ENCODE peak calls at places on chromosomes 4 and X, in six cellular contexts. S is HFFc6, Y is heart right ventricle, J is MCF 10A, F is OCI-LY7, Z is HFF-Myc. H is an unnamed sample.

GRCh38 chrX:134806707-134807038 is 148.4 kb upstream of the PLAC1 start:
- DNase-seq in S (no peak), Y (no peak), J (no peak), F (peak; percentile 1), Z (no peak), H (no peak)

GRCh38 chr4:161936625-161937133 is 227.1 kb downstream of the FSTL5 start:
- DNase-seq in S (no peak), Y (no peak), J (peak; percentile 77), F (no peak), Z (peak; percentile 98), H (no peak)

GRCh38 chrX:276588-277171 is 4.5 kb upstream of the PLCXD1 start:
- DNase-seq in S (peak; percentile 76), Y (no peak), J (peak; percentile 43), F (no peak), Z (no peak), H (peak; percentile 49)

GRCh38 chrX:147875866-147876596 is 35.7 kb upstream of the FMR1 start:
- DNase-seq in S (no peak), Y (no peak), J (peak; percentile 63), F (no peak), Z (no peak), H (no peak)

GRCh38 chr4:20086067-20086466 is 165.6 kb upstream of the SLIT2 start:
- DNase-seq in S (no peak), Y (no peak), J (no peak), F (no peak), Z (no peak), H (no peak)

GRCh38 chr4:128981377-128981776 is 112.0 kb downstream of the SCLT1 start:
- DNase-seq in S (no peak), Y (no peak), J (no peak), F (no peak), Z (no peak), H (no peak)

GRCh38 chr4:138981930-138982390 is 33.6 kb upstream of the NOCT start:
- DNase-seq in S (peak; percentile 15), Y (peak; percentile 48), J (peak; percentile 69), F (no peak), Z (no peak), H (no peak)

GRCh38 chr4:39085891-39086290 is 23.9 kb downstream of the KLHL5 start:
- DNase-seq in S (no peak), Y (no peak), J (peak; percentile 83), F (no peak), Z (no peak), H (no peak)

GRCh38 chr4:73281396-73281795 is 22.8 kb upstream of the ANKRD17 start:
- DNase-seq in S (no peak), Y (no peak), J (no peak), F (no peak), Z (no peak), H (no peak)

GRCh38 chr4:144718958-144719512 is 73.1 kb downstream of the HHIP start:
- DNase-seq in S (no peak), Y (no peak), J (no peak), F (no peak), Z (no peak), H (no peak)

GRCh38 chr4:61540944-61541343 is 340.8 kb downstream of the ADGRL3 start:
- DNase-seq in S (no peak), Y (no peak), J (no peak), F (no peak), Z (no peak), H (no peak)

GRCh38 chr4:145285928-145286327 is 105.5 kb upstream of the OTUD4 start:
- DNase-seq in S (peak; percentile 10), Y (no peak), J (peak; percentile 37), F (no peak), Z (no peak), H (no peak)

GRCh38 chr4:51842167-51842553 is 793 bp upstream of the DCUN1D4 start:
- DNase-seq in S (peak; percentile 3), Y (peak; percentile 8), J (no peak), F (no peak), Z (no peak), H (peak; percentile 18)

GRCh38 chr4:38062088-38062893 is 102.1 kb downstream of the PTTG2 start:
- DNase-seq in S (peak; percentile 52), Y (peak; percentile 87), J (peak; percentile 83), F (peak; percentile 63), Z (peak; percentile 66), H (peak; percentile 69)

GRCh38 chr4:4856071-4857000 is 3.1 kb upstream of the MSX1 start:
- DNase-seq in S (no peak), Y (no peak), J (no peak), F (no peak), Z (no peak), H (no peak)

GRCh38 chr4:19776929-19777328 is 474.8 kb upstream of the SLIT2 start:
- DNase-seq in S (no peak), Y (no peak), J (peak; percentile 1), F (no peak), Z (no peak), H (no peak)

GRCh38 chrX:11321986-11322385 is 28.8 kb downstream of the AMELX start:
- DNase-seq in S (no peak), Y (no peak), J (no peak), F (no peak), Z (no peak), H (no peak)

GRCh38 chr4:71872767-71873422 is 89.0 kb upstream of the GC start:
- DNase-seq in S (no peak), Y (no peak), J (no peak), F (no peak), Z (no peak), H (no peak)

GRCh38 chrX:152637649-152638442 is at the start of gene GABRQ:
- DNase-seq in S (no peak), Y (no peak), J (peak; percentile 46), F (no peak), Z (no peak), H (no peak)

GRCh38 chrX:12319955-12320354 is 181.7 kb downstream of the FRMPD4 start:
- DNase-seq in S (no peak), Y (no peak), J (no peak), F (no peak), Z (no peak), H (no peak)

GRCh38 chr4:20254517-20255250 is 3.0 kb downstream of the SLIT2 start:
- DNase-seq in S (peak; percentile 15), Y (peak; percentile 8), J (no peak), F (no peak), Z (no peak), H (no peak)

GRCh38 chrX:63761639-63762038 is 23.4 kb downstream of the ARHGEF9 start:
- DNase-seq in S (no peak), Y (no peak), J (no peak), F (peak; percentile 21), Z (no peak), H (no peak)

GRCh38 chr4:155959417-155959816 is 5.8 kb upstream of the CTSO start:
- DNase-seq in S (no peak), Y (no peak), J (no peak), F (no peak), Z (no peak), H (no peak)

GRCh38 chr4:130359537-130359936 is 1263.6 kb downstream of the C4orf33 start:
- DNase-seq in S (peak; percentile 37), Y (no peak), J (peak; percentile 39), F (peak; percentile 56), Z (no peak), H (no peak)

GRCh38 chrX:17637235-17637634 is 100.1 kb upstream of the SCML1 start:
- DNase-seq in S (no peak), Y (no peak), J (no peak), F (no peak), Z (no peak), H (no peak)

GRCh38 chr4:55359397-55359916 is 13.4 kb downstream of the SRD5A3 start:
- DNase-seq in S (no peak), Y (peak; percentile 43), J (peak; percentile 53), F (no peak), Z (no peak), H (no peak)
- TF ChIP-seq CTCF in S (no peak), Y (no peak), J (no peak), F (no peak), Z (no peak), H (no peak)

GRCh38 chr4:75653845-75654503 is 19.2 kb downstream of the G3BP2 start:
- DNase-seq in S (peak; percentile 48), Y (no peak), J (peak; percentile 45), F (no peak), Z (no peak), H (no peak)
- TF ChIP-seq CTCF in S (peak; percentile 80), Y (peak; percentile 40), J (peak; percentile 45), F (peak; percentile 68), Z (peak; percentile 56), H (peak; percentile 11)

DNA sequence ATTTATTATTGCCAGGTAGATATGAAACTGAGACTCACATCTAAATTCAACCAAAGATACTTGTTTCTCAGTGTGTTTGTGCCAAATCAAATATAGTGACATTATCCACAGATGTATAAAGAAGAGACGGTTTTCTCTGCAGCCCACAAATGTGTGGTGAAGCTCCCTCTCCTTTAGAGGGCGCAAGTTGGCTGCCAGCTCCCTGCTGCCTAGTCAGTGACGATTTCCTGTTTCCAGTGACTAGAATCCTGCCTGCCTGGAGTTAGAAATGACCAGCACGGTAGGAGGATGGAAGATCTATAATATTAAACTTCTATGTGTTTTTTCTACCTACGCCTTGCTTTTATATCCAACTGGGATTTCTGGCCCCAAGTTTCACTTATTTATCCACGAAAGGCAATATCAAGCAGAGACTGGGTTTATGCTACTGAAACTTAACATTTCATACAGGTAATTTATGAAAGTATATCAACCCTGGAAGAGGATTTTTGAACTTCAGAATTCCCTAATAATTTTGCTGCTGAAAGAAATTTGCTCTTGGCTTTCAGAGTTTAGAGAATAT is 1793.7 kb upstream of the TENM3 start:
- DNase-seq in S (no peak), Y (no peak), J (peak; percentile 77), F (peak; percentile 55), Z (no peak), H (peak; percentile 37)
- TF ChIP-seq CTCF in S (no peak), Y (no peak), J (peak; percentile 69), F (peak; percentile 85), Z (no peak), H (peak; percentile 28)

GRCh38 chr4:174357321-174357720 is 73.6 kb downstream of the CEP44 start:
- DNase-seq in S (no peak), Y (no peak), J (peak; percentile 34), F (no peak), Z (no peak), H (no peak)

GRCh38 chr4:174349156-174349555 is 65.4 kb downstream of the CEP44 start:
- DNase-seq in S (no peak), Y (no peak), J (no peak), F (no peak), Z (no peak), H (no peak)

DNA sequence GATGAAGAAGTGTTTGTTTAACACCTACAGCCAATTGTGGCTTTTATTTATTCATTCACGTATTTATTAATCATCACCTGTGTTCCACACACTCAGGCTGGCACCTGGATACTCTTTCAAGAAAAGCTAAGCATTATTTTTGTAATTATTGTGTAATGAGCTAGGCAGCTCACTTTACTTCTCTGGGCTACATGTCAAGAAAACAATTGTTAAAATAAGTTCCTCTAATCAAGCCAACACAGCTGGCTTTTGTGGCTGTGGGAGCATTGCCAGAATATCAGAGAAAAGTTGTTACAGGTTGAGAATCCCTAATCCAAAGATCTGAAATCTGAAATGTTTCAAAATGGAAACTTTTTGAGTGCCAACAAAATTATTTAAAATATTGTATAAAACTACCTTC is 68.7 kb downstream of the CEP44 start:
- DNase-seq in S (no peak), Y (no peak), J (peak; percentile 38), F (no peak), Z (no peak), H (no peak)
- TF ChIP-seq CTCF in S (no peak), Y (no peak), J (no peak), F (no peak), Z (no peak), H (no peak)

GRCh38 chr4:25441519-25442117 is 64.6 kb downstream of the ANAPC4 start:
- DNase-seq in S (peak; percentile 55), Y (peak; percentile 46), J (peak; percentile 72), F (peak; percentile 54), Z (no peak), H (peak; percentile 34)
- TF ChIP-seq CTCF in S (peak; percentile 79), Y (peak; percentile 53), J (peak; percentile 60), F (peak; percentile 82), Z (peak; percentile 80), H (peak; percentile 57)

H was measured in GM10248.